ENCODE peak calls at places on chromosomes 2 and 18, in ten cellular contexts. A is IMR-90, S is uterus, O is upper lobe of right lung, R is WERI-Rb-1, D is CD14-positive monocyte, K is tibial nerve, J is kidney, N is psoas muscle, Z is BE2C. L is an unnamed sample.

GRCh38 chr18:50855976-50856772 is 22.7 kb upstream of the ME2 start:
- DNase-seq in O (no peak), D (no peak), N (no peak), S (no peak), J (no peak), A (no peak), R (no peak), Z (no peak), K (no peak), L (no peak)

GRCh38 chr18:22191346-22191710 is 21.9 kb downstream of the GATA6 start:
- DNase-seq in N (no peak), O (no peak), Z (no peak), J (no peak), A (no peak), S (no peak), R (no peak), K (no peak), D (no peak), L (no peak)

GRCh38 chr2:188609321-188610049 is 317.8 kb downstream of the GULP1 start:
- DNase-seq in R (no peak), K (no peak), O (no peak), A (peak; percentile 40), Z (no peak), N (no peak), D (no peak), S (no peak), J (no peak), L (no peak)

GRCh38 chr2:191061381-191061982 is 47.5 kb upstream of the STAT1 start:
- DNase-seq in O (no peak), D (no peak), S (no peak), K (no peak), A (no peak), Z (no peak), N (no peak), J (no peak), R (no peak), L (no peak)

GRCh38 chr2:141957827-141958440 is 172.9 kb downstream of the LRP1B start:
- DNase-seq in A (no peak), D (no peak), N (no peak), K (no peak), J (no peak), R (no peak), O (no peak), Z (no peak), S (no peak), L (no peak)

GRCh38 chr2:162750033-162750432 is 88.5 kb downstream of the KCNH7 start:
- DNase-seq in J (no peak), O (no peak), Z (no peak), S (no peak), K (no peak), A (no peak), N (no peak), R (no peak), D (no peak), L (no peak)

GRCh38 chr18:7735606-7736175 is 168.6 kb downstream of the PTPRM start:
- DNase-seq in D (no peak), Z (no peak), S (no peak), O (no peak), R (no peak), N (no peak), K (no peak), A (no peak), J (no peak), L (no peak)

GRCh38 chr2:213119061-213119809 is 32.2 kb downstream of the IKZF2 start:
- DNase-seq in S (no peak), O (no peak), A (peak; percentile 90), R (no peak), K (no peak), N (no peak), D (no peak), Z (no peak), J (no peak), L (no peak)

DNA sequence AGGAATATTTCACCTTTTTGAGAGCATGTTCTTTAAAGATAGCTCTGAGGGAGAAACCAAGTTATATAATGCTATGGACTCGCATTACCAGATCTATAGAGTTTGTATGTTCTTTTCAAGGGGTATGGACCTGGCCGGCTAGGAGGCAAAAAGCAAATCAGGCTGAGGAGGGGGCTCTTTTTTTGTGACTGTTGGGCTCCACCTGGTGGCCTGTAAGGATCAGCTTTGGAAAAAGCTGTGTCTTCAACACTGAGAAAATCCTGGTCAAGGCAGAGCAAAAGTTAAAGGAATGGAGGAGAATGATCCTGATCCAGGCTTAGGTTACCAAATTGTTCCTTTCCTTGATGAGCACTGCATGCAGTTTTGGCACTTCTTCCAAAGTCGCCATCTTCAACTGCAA is 180.5 kb downstream of the DIS3L2 start:
- DNase-seq in A (peak; percentile 31), K (no peak), J (no peak), N (no peak), D (no peak), R (peak; percentile 50), O (no peak), S (peak; percentile 23), Z (peak; percentile 55), L (peak; percentile 23)
- TF ChIP-seq CTCF in A (peak; percentile 59), K (peak; percentile 36), J (peak; percentile 52), N (peak; percentile 67), D (peak; percentile 36), R (peak; percentile 70), O (peak; percentile 64), S (peak; percentile 55), Z (peak; percentile 87), L (peak; percentile 55)

GRCh38 chr18:37019157-37019571 is 190.2 kb downstream of the KIAA1328 start:
- DNase-seq in N (no peak), R (peak; percentile 10), O (peak; percentile 19), J (no peak), D (no peak), K (no peak), S (no peak), A (peak; percentile 11), Z (peak; percentile 7), L (no peak)
- TF ChIP-seq CTCF in N (no peak), R (peak; percentile 67), O (peak; percentile 15), J (peak; percentile 42), D (no peak), K (no peak), S (no peak), A (no peak), Z (peak; percentile 47), L (no peak)

GRCh38 chr18:12554796-12555388 is 103.0 kb downstream of the SPIRE1 start:
- DNase-seq in R (no peak), Z (no peak), N (no peak), J (no peak), A (no peak), K (no peak), D (no peak), S (no peak), O (no peak), L (no peak)

GRCh38 chr18:12556946-12557806 is 100.7 kb downstream of the SPIRE1 start:
- DNase-seq in A (no peak), Z (no peak), S (no peak), R (no peak), N (no peak), K (no peak), D (no peak), J (peak; percentile 59), O (no peak), L (no peak)

DNA sequence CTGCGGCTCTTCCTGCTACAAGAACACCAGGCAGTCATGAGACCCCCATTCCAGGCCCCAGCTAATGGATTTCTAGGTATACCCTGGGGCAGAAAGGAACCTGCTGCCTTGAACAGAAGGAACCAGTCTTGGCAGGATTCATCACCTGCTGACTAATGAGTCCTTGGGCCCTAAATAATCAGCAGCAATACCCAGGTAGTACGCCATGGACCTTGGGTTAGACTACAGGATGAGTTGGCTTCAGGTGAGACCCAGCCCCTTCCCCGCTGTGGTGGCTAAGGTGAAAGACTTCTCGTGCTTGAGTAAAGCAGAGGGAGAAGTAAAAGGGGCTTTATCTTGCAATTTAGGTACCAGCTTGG is 105.0 kb downstream of the SPIRE1 start:
- DNase-seq in Z (no peak), D (no peak), N (no peak), J (no peak), O (no peak), S (no peak), R (no peak), K (no peak), A (no peak), L (no peak)
- TF ChIP-seq CTCF in Z (no peak), D (no peak), N (no peak), J (no peak), O (no peak), S (no peak), R (no peak), K (no peak), A (no peak), L (no peak)

GRCh38 chr2:113391073-113391472 is 46.4 kb upstream of the ZNG1B start:
- DNase-seq in N (no peak), S (no peak), D (no peak), O (no peak), J (no peak), A (no peak), R (no peak), K (no peak), Z (no peak), L (no peak)

DNA sequence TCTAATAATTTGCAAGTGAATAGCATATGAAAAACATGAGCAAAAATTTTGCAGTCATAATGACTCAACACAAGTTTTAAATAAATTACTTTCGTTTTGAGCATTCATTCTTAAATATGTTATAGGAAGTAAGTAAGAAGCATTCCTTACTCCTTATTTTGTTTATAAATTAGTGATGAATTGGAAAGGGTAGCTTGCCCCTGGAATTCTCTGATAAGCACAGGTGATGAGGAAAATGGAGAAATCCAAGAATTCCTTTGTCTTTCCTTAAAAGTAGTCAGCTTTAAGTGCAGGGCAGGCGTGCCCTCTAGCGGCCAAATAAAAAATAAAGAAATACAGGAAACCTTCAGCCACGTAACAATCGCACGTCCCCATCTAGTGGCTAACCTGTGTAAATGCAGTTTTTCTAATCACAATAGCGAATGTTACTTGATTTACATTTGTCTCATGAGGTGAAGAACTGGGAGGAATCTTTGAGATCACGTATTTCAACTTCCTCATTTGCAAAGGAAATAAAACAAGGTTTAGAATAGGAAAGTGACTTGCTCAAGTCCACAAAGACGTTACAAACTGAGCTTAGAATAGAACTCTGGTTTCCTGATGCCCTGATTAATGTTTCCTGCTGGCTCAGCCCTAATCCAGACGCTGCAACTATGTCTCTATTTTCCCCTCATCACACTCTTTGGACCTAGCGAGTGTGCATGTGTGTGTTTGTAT is 47.2 kb upstream of the ZNG1B start:
- DNase-seq in R (peak; percentile 73), J (no peak), A (peak; percentile 79), S (peak; percentile 66), N (peak; percentile 29), Z (peak; percentile 43), O (no peak), K (peak; percentile 78), D (peak; percentile 68), L (peak; percentile 74)
- TF ChIP-seq CTCF in R (peak; percentile 68), J (peak; percentile 97), A (peak; percentile 99), S (peak; percentile 47), N (peak; percentile 90), Z (peak; percentile 79), O (peak; percentile 71), K (peak; percentile 70), D (peak; percentile 100), L (peak; percentile 100)

GRCh38 chr2:10631405-10631804 is 58.4 kb downstream of the NOL10 start:
- DNase-seq in Z (no peak), J (no peak), D (no peak), N (no peak), S (no peak), O (no peak), A (no peak), K (no peak), R (no peak), L (no peak)
- TF ChIP-seq CTCF in Z (no peak), J (no peak), D (no peak), N (no peak), S (no peak), O (no peak), A (no peak), K (no peak), R (no peak), L (no peak)

GRCh38 chr2:37196320-37197195 is at the start of gene CEBPZOS:
- DNase-seq in R (peak; percentile 90), D (peak; percentile 84), O (peak; percentile 93), J (peak; percentile 94), A (peak; percentile 71), S (peak; percentile 84), K (peak; percentile 82), N (peak; percentile 81), Z (peak; percentile 85), L (no peak)
- TF ChIP-seq CTCF in R (no peak), D (no peak), O (no peak), J (no peak), A (no peak), S (no peak), K (no peak), N (no peak), Z (no peak), L (no peak)